ENCODE peak calls at places on chromosomes 6 and 20, in seven cellular contexts. O is brain microvascular endothelial cell, H is sigmoid colon, K is epithelial cell of proximal tubule, Z is aorta, G is suprapubic skin, L is HFF-Myc. R is an unnamed sample.

GRCh38 chr20:54525906-54526596 is 50.7 kb downstream of the DOK5 start:
- DNase-seq in G (no peak), L (no peak), K (no peak), H (no peak), Z (no peak), O (no peak), R (no peak)

GRCh38 chr6:167116109-167116837 is 6.6 kb upstream of the CCR6 start:
- DNase-seq in Z (no peak), H (peak), G (no peak), K (no peak), L (no peak), O (no peak), R (no peak)

GRCh38 chr20:38604873-38605303 is 3.3 kb downstream of the ARHGAP40 start:
- DNase-seq in O (peak), K (peak), Z (no peak), L (peak), H (no peak), G (no peak), R (no peak)

GRCh38 chr6:108497883-108498282 is 62.8 kb upstream of the FOXO3 start:
- DNase-seq in Z (no peak), L (peak), G (no peak), H (no peak), K (peak), O (peak), R (no peak)

GRCh38 chr20:56688106-56688505 is 59.0 kb downstream of the TFAP2C start:
- DNase-seq in H (no peak), O (no peak), Z (no peak), G (no peak), K (no peak), L (no peak), R (no peak)

GRCh38 chr20:15396900-15397299 is 1059.5 kb upstream of the FLRT3 start:
- DNase-seq in K (no peak), Z (no peak), G (no peak), O (peak), L (no peak), H (no peak), R (no peak)

GRCh38 chr6:168098431-168098861 is 19.4 kb upstream of the FRMD1 start:
- DNase-seq in Z (peak), L (no peak), H (no peak), K (no peak), G (no peak), O (no peak), R (no peak)

GRCh38 chr6:146997062-146997461 is 207.2 kb upstream of the STXBP5 start:
- DNase-seq in O (peak), G (no peak), L (no peak), H (no peak), K (no peak), Z (no peak), R (no peak)

GRCh38 chr20:32539817-32540675 is 45.1 kb downstream of the NOL4L start:
- DNase-seq in L (no peak), H (no peak), K (no peak), Z (no peak), O (no peak), G (no peak), R (no peak)

GRCh38 chr6:98992494-98992893 is 44.7 kb upstream of the FBXL4 start:
- DNase-seq in H (no peak), G (no peak), L (no peak), O (no peak), Z (no peak), K (no peak), R (no peak)

GRCh38 chr6:7229376-7230326 is 83.3 kb downstream of the SSR1 start:
- DNase-seq in H (no peak), Z (no peak), G (peak), L (no peak), O (no peak), K (no peak), R (no peak)

GRCh38 chr6:36947570-36948351 is 6.8 kb upstream of the PI16 start:
- DNase-seq in K (no peak), Z (no peak), G (peak), O (no peak), H (no peak), L (no peak), R (no peak)

GRCh38 chr6:35084511-35085203 is 56.5 kb downstream of the TCP11 start:
- DNase-seq in O (no peak), K (no peak), H (peak), L (no peak), Z (no peak), G (peak), R (peak)

GRCh38 chr20:8213270-8213669 is 81.2 kb downstream of the PLCB1 start:
- DNase-seq in L (no peak), H (no peak), G (no peak), Z (no peak), K (no peak), O (no peak), R (no peak)

GRCh38 chr6:22784611-22785010 is 215.2 kb downstream of the HDGFL1 start:
- DNase-seq in G (no peak), O (peak), K (no peak), L (no peak), H (no peak), Z (no peak), R (no peak)

GRCh38 chr6:170269151-170269872 is 21.6 kb downstream of the DLL1 start:
- DNase-seq in K (no peak), L (no peak), Z (peak), H (no peak), O (no peak), G (no peak), R (no peak)

GRCh38 chr6:22877946-22878705 is 308.8 kb downstream of the HDGFL1 start:
- DNase-seq in L (no peak), K (no peak), O (peak), Z (no peak), G (no peak), H (no peak), R (no peak)

GRCh38 chr6:167154895-167155294 is 2.9 kb downstream of the GPR31 start:
- DNase-seq in O (no peak), Z (no peak), G (no peak), L (no peak), K (no peak), H (no peak), R (no peak)

GRCh38 chr6:34695729-34696188 is 808 bp downstream of the ILRUN start:
- DNase-seq in Z (no peak), K (no peak), O (no peak), L (no peak), H (no peak), G (no peak), R (no peak)

GRCh38 chr6:100339574-100340255 is 125.0 kb downstream of the SIM1 start:
- DNase-seq in L (no peak), G (no peak), K (no peak), H (no peak), O (no peak), Z (no peak), R (no peak)
- H3K4me3 ChIP-seq in L (no peak), G (no peak), K (no peak), H (no peak), O (no peak), Z (no peak), R (no peak)

DNA sequence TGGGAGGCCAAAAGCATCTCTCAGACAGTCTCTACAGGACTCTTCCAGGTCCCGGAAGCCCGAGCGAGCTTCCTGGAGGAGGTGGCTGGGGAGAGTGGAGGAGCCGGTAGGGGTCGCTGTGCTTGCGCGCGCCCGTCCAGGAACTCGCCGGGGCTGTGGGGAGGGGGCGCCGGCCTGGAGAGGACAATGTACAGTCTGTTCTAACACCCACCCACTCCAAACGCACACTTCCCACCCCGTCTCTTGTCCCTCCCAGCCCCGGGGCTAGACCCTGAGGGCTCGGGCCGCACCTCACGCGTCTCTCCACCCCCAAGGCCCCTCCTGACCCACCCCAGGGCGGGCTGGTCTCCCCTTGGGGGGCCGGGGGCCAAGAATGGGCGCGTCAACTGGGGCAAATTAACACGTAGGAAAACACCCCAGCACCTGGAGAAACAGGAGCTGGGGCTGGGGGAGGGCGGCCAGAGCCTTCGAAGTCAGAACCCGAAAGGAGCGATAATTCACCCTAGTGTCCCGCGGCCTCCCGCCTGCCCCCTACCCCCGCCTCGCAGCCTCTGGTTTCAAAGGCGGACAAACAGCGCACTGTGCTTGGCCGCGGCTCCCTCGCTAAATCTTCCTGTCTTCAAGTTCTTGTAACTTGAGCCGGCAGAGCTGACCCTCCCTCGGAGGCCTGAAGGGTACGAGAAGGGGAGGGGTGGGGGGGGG is 103.2 kb upstream of the FOXP4 start:
- DNase-seq in G (no peak), L (no peak), Z (peak), H (peak), O (no peak), K (no peak), R (peak)
- H3K4me3 ChIP-seq in G (peak), L (no peak), Z (no peak), H (no peak), O (peak), K (no peak), R (peak)

GRCh38 chr20:63815869-63816268 is 15.2 kb downstream of the ZBTB46 start:
- DNase-seq in O (no peak), L (no peak), K (no peak), H (no peak), Z (no peak), G (no peak), R (no peak)

GRCh38 chr20:63822276-63822696 is 8.8 kb downstream of the ZBTB46 start:
- DNase-seq in H (no peak), Z (no peak), O (no peak), K (no peak), L (no peak), G (no peak), R (no peak)

GRCh38 chr20:63815613-63815862 is 15.5 kb downstream of the ZBTB46 start:
- DNase-seq in G (no peak), K (no peak), H (no peak), O (no peak), Z (no peak), L (no peak), R (no peak)

GRCh38 chr20:63821824-63822223 is 9.2 kb downstream of the ZBTB46 start:
- DNase-seq in G (no peak), L (no peak), Z (no peak), H (no peak), K (no peak), O (no peak), R (no peak)

DNA sequence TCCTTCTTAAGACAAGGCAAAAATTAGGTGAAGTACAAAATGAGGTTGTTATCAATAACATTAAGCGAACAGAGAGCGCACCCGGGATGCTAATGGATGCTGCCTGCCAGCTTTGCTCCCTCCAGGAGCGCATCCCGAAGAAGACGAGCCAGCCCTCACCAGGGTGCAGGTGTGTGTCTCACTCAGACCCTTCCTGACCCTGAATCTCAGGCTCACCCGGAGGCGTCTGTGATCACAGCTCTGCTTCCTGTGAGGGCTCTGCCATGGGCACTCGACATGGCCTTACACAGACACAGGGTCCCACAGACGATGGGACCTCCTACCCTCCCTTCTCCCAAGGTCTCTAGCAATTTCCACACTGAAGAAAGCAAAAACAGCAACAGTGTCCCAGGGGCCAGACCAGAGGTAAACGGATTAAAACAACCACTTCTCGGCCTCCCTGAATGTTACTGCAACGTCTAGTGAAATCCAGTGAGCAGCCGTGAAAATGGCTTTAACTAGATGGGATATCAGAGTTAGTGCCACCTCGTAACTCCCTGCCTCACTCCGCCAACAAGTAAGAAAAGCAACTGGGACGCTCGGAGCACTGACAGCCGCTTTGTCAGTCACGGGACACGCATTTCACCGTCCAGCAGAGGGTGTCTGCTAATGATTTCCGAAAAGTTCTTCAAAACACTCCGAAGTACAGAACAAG is 11.7 kb downstream of the ZBTB46 start:
- DNase-seq in G (no peak), L (no peak), K (no peak), Z (no peak), O (peak), H (peak), R (no peak)
- H3K4me3 ChIP-seq in G (peak), L (no peak), K (peak), Z (no peak), O (no peak), H (no peak), R (no peak)

GRCh38 chr6:16660157-16660497 is 101.1 kb downstream of the ATXN1 start:
- DNase-seq in K (no peak), Z (no peak), O (no peak), L (no peak), H (no peak), G (no peak), R (no peak)
- H3K4me3 ChIP-seq in K (no peak), Z (no peak), O (no peak), L (no peak), H (no peak), G (no peak), R (no peak)

GRCh38 chr6:105985098-105985815 is 100.9 kb upstream of the PRDM1 start:
- DNase-seq in H (peak), K (no peak), Z (no peak), O (no peak), G (no peak), L (no peak), R (no peak)

GRCh38 chr6:105986998-105987397 is 99.1 kb upstream of the PRDM1 start:
- DNase-seq in O (no peak), Z (no peak), K (no peak), H (no peak), G (no peak), L (no peak), R (no peak)

GRCh38 chr6:105988321-105988720 is 97.8 kb upstream of the PRDM1 start:
- DNase-seq in G (no peak), Z (no peak), L (no peak), K (no peak), O (no peak), H (no peak), R (no peak)

GRCh38 chr6:105983763-105984162 is 102.4 kb upstream of the PRDM1 start:
- DNase-seq in K (no peak), Z (no peak), G (no peak), O (no peak), L (no peak), H (no peak), R (no peak)

DNA sequence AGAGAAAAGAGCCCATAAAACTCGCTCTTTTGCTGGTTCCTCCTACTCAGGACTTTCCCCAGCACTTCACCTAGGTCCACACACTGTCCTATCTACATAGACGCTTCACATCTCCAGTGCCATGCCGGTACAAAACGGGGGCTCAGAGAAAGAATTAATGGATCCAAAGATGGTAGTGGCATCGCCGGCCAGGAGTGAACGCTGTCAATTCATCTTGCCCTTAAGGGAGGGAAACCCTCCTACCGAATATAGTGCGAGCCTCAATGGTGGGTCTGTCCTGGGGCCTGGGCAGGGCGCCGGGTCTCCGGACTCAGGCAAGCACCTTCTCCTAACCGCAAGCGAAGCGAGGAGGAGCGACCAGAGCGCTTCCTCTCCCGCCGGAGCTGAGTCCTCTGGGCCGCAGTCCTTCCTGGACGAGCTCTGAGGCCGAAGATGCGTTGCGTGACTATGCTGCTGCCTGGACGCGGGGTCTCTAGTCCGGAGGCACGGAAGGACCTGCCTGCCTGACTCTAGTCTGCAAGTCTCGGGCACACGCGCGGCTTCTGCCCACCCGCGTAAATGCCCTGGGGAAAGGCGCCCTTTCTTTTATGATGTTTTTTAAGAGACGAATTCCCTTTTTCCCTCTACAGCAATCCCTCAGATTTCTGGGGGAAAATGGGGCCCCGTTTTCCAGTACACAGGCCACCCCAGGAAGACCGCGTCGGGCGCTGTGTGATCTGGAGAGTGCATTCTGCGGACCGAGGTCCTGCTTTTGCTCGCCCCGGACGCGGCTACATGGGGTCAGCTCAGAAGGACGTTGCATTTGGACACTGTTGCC is 100.1 kb upstream of the PRDM1 start:
- DNase-seq in L (no peak), Z (peak), K (no peak), O (no peak), H (peak), G (no peak), R (no peak)
- H3K4me3 ChIP-seq in L (no peak), Z (no peak), K (no peak), O (peak), H (no peak), G (no peak), R (peak)

GRCh38 chr6:149852881-149853280 is 11.3 kb downstream of the LRP11 start:
- DNase-seq in H (no peak), K (no peak), O (no peak), G (no peak), L (no peak), Z (no peak), R (no peak)
- H3K4me3 ChIP-seq in H (no peak), K (no peak), O (no peak), G (no peak), L (no peak), Z (no peak), R (no peak)

R was measured in tibial artery.